ENCODE peak calls at places on chromosomes 4 and X, in nine cellular contexts. C, Z, O, W, D, S, J, H and Y are unnamed samples.

GRCh38 chr4:48943387-48943786 is 36.8 kb upstream of the OCIAD2 start:
- DNase-seq in C (no peak), Z (no peak), O (no peak), W (no peak), D (peak), S (no peak), J (no peak), H (no peak), Y (no peak)

GRCh38 chr4:183105092-183105491 is 6.0 kb downstream of the WWC2 start:
- DNase-seq in C (no peak), Z (no peak), O (no peak), W (no peak), D (no peak), S (no peak), J (no peak), H (no peak), Y (no peak)

GRCh38 chr4:16443504-16444088 is 217.3 kb upstream of the TAPT1 start:
- DNase-seq in C (peak), Z (peak), O (peak), W (no peak), D (peak), S (no peak), J (peak), H (no peak), Y (no peak)

GRCh38 chr4:145609494-145610427 is 9.4 kb upstream of the MMAA start:
- DNase-seq in C (peak), Z (peak), O (peak), W (peak), D (peak), S (peak), J (peak), H (peak), Y (peak)

GRCh38 chrX:120794525-120794975 is 81.1 kb downstream of the CT47B1 start:
- DNase-seq in C (no peak), Z (peak), O (no peak), W (no peak), D (no peak), S (no peak), J (no peak), H (no peak), Y (no peak)

GRCh38 chrX:32483534-32484136 is 727.7 kb downstream of the DMD start:
- DNase-seq in C (no peak), Z (peak), O (peak), W (no peak), D (no peak), S (no peak), J (peak), H (no peak), Y (no peak)

GRCh38 chr4:75179510-75179909 is 246.6 kb downstream of the PARM1 start:
- DNase-seq in C (no peak), Z (no peak), O (no peak), W (no peak), D (no peak), S (no peak), J (no peak), H (no peak), Y (no peak)

GRCh38 chr4:118682928-118683327 is 2.3 kb upstream of the METTL14 start:
- DNase-seq in C (peak), Z (peak), O (peak), W (no peak), D (peak), S (no peak), J (peak), H (no peak), Y (no peak)

GRCh38 chr4:6972911-6973310 is 63.3 kb downstream of the TBC1D14 start:
- DNase-seq in C (no peak), Z (no peak), O (no peak), W (no peak), D (no peak), S (no peak), J (no peak), H (no peak), Y (no peak)

GRCh38 chrX:23666282-23666681 is 1.0 kb upstream of the PRDX4 start:
- DNase-seq in C (peak), Z (no peak), O (no peak), W (no peak), D (no peak), S (no peak), J (no peak), H (no peak), Y (no peak)

GRCh38 chrX:31190221-31190975 is 118.6 kb upstream of the FTHL17 start:
- DNase-seq in C (no peak), Z (no peak), O (no peak), W (no peak), D (no peak), S (no peak), J (no peak), H (no peak), Y (no peak)

GRCh38 chrX:24395775-24396174 is 35.3 kb downstream of the SUPT20HL1 start:
- DNase-seq in C (peak), Z (peak), O (peak), W (peak), D (peak), S (no peak), J (peak), H (peak), Y (peak)

GRCh38 chr4:169116270-169116901 is 106.3 kb upstream of the CBR4 start:
- DNase-seq in C (no peak), Z (peak), O (no peak), W (no peak), D (no peak), S (no peak), J (no peak), H (no peak), Y (no peak)

GRCh38 chr4:8312069-8312445 is 42.5 kb downstream of the HTRA3 start:
- DNase-seq in C (no peak), Z (no peak), O (no peak), W (no peak), D (no peak), S (no peak), J (no peak), H (no peak), Y (no peak)

GRCh38 chr4:16483540-16483939 is 257.3 kb upstream of the TAPT1 start:
- DNase-seq in C (no peak), Z (no peak), O (no peak), W (no peak), D (no peak), S (no peak), J (no peak), H (no peak), Y (no peak)

GRCh38 chrX:134761788-134762187 is 103.5 kb upstream of the PLAC1 start:
- DNase-seq in C (peak), Z (peak), O (peak), W (no peak), D (no peak), S (no peak), J (peak), H (no peak), Y (no peak)

GRCh38 chr4:105352826-105353225 is 121.0 kb downstream of the PPA2 start:
- DNase-seq in C (no peak), Z (peak), O (no peak), W (no peak), D (no peak), S (no peak), J (no peak), H (no peak), Y (no peak)